ENCODE peak calls at places on chromosomes 1 and 21, in five cellular contexts. H is nephron progenitor cell, A is HT1080, R is right lobe of liver, M is GM12891. X is an unnamed sample.

GRCh38 chr1:54160351-54160750 is 7.6 kb upstream of the CDCP2 start:
- DNase-seq in H (no peak), A (no peak), R (no peak), M (no peak), X (no peak)

GRCh38 chr21:15027056-15027455 is 37.7 kb downstream of the NRIP1 start:
- DNase-seq in H (no peak), A (no peak), R (no peak), M (no peak), X (no peak)

GRCh38 chr1:244006961-244007360 is 44.1 kb upstream of the ZBTB18 start:
- DNase-seq in H (no peak), A (no peak), R (no peak), M (no peak), X (no peak)

GRCh38 chr1:246166841-246167240 is 340.2 kb downstream of the SMYD3 start:
- DNase-seq in H (no peak), A (no peak), R (no peak), M (no peak), X (no peak)

GRCh38 chr1:56713112-56713511 is 68.0 kb downstream of the PRKAA2 start:
- DNase-seq in H (no peak), A (no peak), R (no peak), M (no peak), X (no peak)

GRCh38 chr1:223713546-223714420 is 1.4 kb downstream of the CAPN2 start:
- DNase-seq in H (no peak), A (no peak), R (no peak), M (no peak), X (no peak)

GRCh38 chr1:25706146-25707089 is 89.8 kb downstream of the MAN1C1 start:
- DNase-seq in H (no peak), A (no peak), R (no peak), M (no peak), X (no peak)

GRCh38 chr1:93817819-93818569 is 61.0 kb downstream of the DNTTIP2 start:
- DNase-seq in H (no peak), A (no peak), R (no peak), M (no peak), X (no peak)

GRCh38 chr1:27873671-27874384 is 1.5 kb downstream of the THEMIS2 start:
- DNase-seq in H (no peak), A (no peak), R (no peak), M (no peak), X (no peak)

GRCh38 chr21:41079159-41079558 is 88.8 kb upstream of the BACE2 start:
- DNase-seq in H (no peak), A (no peak), R (no peak), M (no peak), X (no peak)

GRCh38 chr1:58870298-58870676 is 86.4 kb upstream of the JUN start:
- DNase-seq in H (no peak), A (no peak), R (no peak), M (no peak), X (no peak)

GRCh38 chr21:43865471-43866181 is 603 bp downstream of the AGPAT3 start:
- DNase-seq in H (peak; percentile 39), A (no peak), R (peak; percentile 77), M (peak; percentile 59), X (peak; percentile 51)

GRCh38 chr1:237145379-237145778 is 103.4 kb downstream of the RYR2 start:
- DNase-seq in H (no peak), A (no peak), R (no peak), M (no peak), X (no peak)